ENCODE peak calls at places on chromosomes 1 and 21, in four cellular contexts. One of them, this sample, is unnamed.

GRCh38 chr1:9443913-9444445 is 95.3 kb upstream of the SLC25A33 start:
- DNase-seq in tibial artery: peak
- DNase-seq in caudate nucleus: no peak
- DNase-seq in bronchial epithelial cell: peak
- DNase-seq in this sample: no peak

GRCh38 chr1:159091547-159092397 is 15.2 kb upstream of the AIM2 start:
- DNase-seq in tibial artery: no peak
- DNase-seq in caudate nucleus: no peak
- DNase-seq in bronchial epithelial cell: peak
- DNase-seq in this sample: no peak

GRCh38 chr21:44756416-44757185 is 45.0 kb downstream of the UBE2G2 start:
- DNase-seq in tibial artery: peak
- DNase-seq in caudate nucleus: no peak
- DNase-seq in bronchial epithelial cell: peak
- DNase-seq in this sample: no peak

GRCh38 chr1:180249725-180250498 is 19.8 kb downstream of the LHX4 start:
- DNase-seq in tibial artery: peak
- DNase-seq in caudate nucleus: no peak
- DNase-seq in bronchial epithelial cell: no peak
- DNase-seq in this sample: peak

GRCh38 chr1:164155337-164155850 is 403.6 kb upstream of the PBX1 start:
- DNase-seq in tibial artery: no peak
- DNase-seq in caudate nucleus: no peak
- DNase-seq in bronchial epithelial cell: peak
- DNase-seq in this sample: no peak

GRCh38 chr1:234958702-234959649 is 169.7 kb downstream of the TOMM20 start:
- DNase-seq in tibial artery: no peak
- DNase-seq in caudate nucleus: no peak
- DNase-seq in bronchial epithelial cell: no peak
- DNase-seq in this sample: no peak

GRCh38 chr1:193185861-193186714 is at the start of gene B3GALT2:
- DNase-seq in tibial artery: no peak
- DNase-seq in caudate nucleus: peak
- DNase-seq in bronchial epithelial cell: peak
- DNase-seq in this sample: peak

GRCh38 chr1:65840683-65841082 is 48.0 kb downstream of the PDE4B start:
- DNase-seq in tibial artery: no peak
- DNase-seq in caudate nucleus: no peak
- DNase-seq in bronchial epithelial cell: no peak
- DNase-seq in this sample: no peak

GRCh38 chr1:242692988-242693387 is 168.5 kb upstream of the PLD5 start:
- DNase-seq in tibial artery: no peak
- DNase-seq in caudate nucleus: no peak
- DNase-seq in bronchial epithelial cell: no peak
- DNase-seq in this sample: no peak

GRCh38 chr1:43564617-43565348 is 34.1 kb downstream of the PTPRF start:
- DNase-seq in tibial artery: no peak
- DNase-seq in caudate nucleus: no peak
- DNase-seq in bronchial epithelial cell: no peak
- DNase-seq in this sample: no peak

GRCh38 chr1:73205294-73205973 is 923.1 kb upstream of the NEGR1 start:
- DNase-seq in tibial artery: no peak
- DNase-seq in caudate nucleus: no peak
- DNase-seq in bronchial epithelial cell: no peak
- DNase-seq in this sample: peak

GRCh38 chr1:38578444-38578951 is 281.1 kb downstream of the RRAGC start:
- DNase-seq in tibial artery: no peak
- DNase-seq in caudate nucleus: no peak
- DNase-seq in bronchial epithelial cell: no peak
- DNase-seq in this sample: no peak

GRCh38 chr21:15005391-15005790 is 59.4 kb downstream of the NRIP1 start:
- DNase-seq in tibial artery: no peak
- DNase-seq in caudate nucleus: no peak
- DNase-seq in bronchial epithelial cell: no peak
- DNase-seq in this sample: no peak

GRCh38 chr1:50973875-50974617 is 4.0 kb downstream of the CDKN2C start:
- DNase-seq in tibial artery: no peak
- DNase-seq in caudate nucleus: peak
- DNase-seq in bronchial epithelial cell: no peak
- DNase-seq in this sample: no peak

GRCh38 chr1:108141604-108142003 is 58.5 kb downstream of the SLC25A24 start:
- DNase-seq in tibial artery: no peak
- DNase-seq in caudate nucleus: no peak
- DNase-seq in bronchial epithelial cell: peak
- DNase-seq in this sample: no peak

GRCh38 chr1:83901547-83902155 is 97.3 kb downstream of the TTLL7 start:
- DNase-seq in tibial artery: no peak
- DNase-seq in caudate nucleus: no peak
- DNase-seq in bronchial epithelial cell: peak
- DNase-seq in this sample: no peak

GRCh38 chr21:33578959-33579542 is 9.4 kb downstream of the DONSON start:
- DNase-seq in tibial artery: no peak
- DNase-seq in caudate nucleus: no peak
- DNase-seq in bronchial epithelial cell: peak
- DNase-seq in this sample: no peak

GRCh38 chr1:173453982-173454381 is 23.2 kb upstream of the PRDX6 start:
- DNase-seq in tibial artery: no peak
- DNase-seq in caudate nucleus: no peak
- DNase-seq in bronchial epithelial cell: no peak
- DNase-seq in this sample: no peak

GRCh38 chr1:12527564-12527963 is 90.4 kb downstream of the DHRS3 start:
- DNase-seq in tibial artery: peak
- DNase-seq in caudate nucleus: no peak
- DNase-seq in bronchial epithelial cell: no peak
- DNase-seq in this sample: no peak

GRCh38 chr21:40686526-40686925 is 160.4 kb downstream of the DSCAM start:
- DNase-seq in tibial artery: no peak
- DNase-seq in caudate nucleus: no peak
- DNase-seq in bronchial epithelial cell: no peak
- DNase-seq in this sample: no peak